ENCODE peak calls at places on chromosome 18, in eight cellular contexts. N, O, W, R, C, Z, H and L are unnamed samples.
A peak's percentile ranks its signal among the peaks of the same experiment; 100 is the strongest.

GRCh38 chr18:78601923-78602322 is 377.7 kb upstream of the SALL3 start:
- DNase-seq in H (no peak), R (no peak), C (no peak), Z (no peak), O (no peak), N (no peak), W (no peak), L (no peak)

GRCh38 chr18:79625924-79626561 is 53.6 kb upstream of the CTDP1 start:
- DNase-seq in C (no peak), W (no peak), R (no peak), H (no peak), O (no peak), Z (no peak), N (no peak), L (no peak)

GRCh38 chr18:14086459-14087231 is 45.6 kb downstream of the ZNF519 start:
- DNase-seq in H (peak; percentile 59), Z (no peak), C (no peak), R (peak; percentile 37), O (no peak), N (peak; percentile 63), W (no peak), L (peak; percentile 25)

GRCh38 chr18:77486985-77487384 is 237.3 kb downstream of the GALR1 start:
- DNase-seq in O (no peak), N (no peak), W (no peak), C (no peak), H (no peak), R (no peak), Z (no peak), L (no peak)

GRCh38 chr18:51668101-51668500 is 470.6 kb upstream of the MEX3C start:
- DNase-seq in N (peak; percentile 51), R (peak; percentile 4), Z (peak; percentile 8), O (no peak), C (no peak), W (peak; percentile 47), H (peak; percentile 36), L (peak; percentile 22)

GRCh38 chr18:7568426-7568825 is 1.3 kb downstream of the PTPRM start:
- DNase-seq in O (no peak), W (peak; percentile 9), N (peak; percentile 28), Z (no peak), R (peak; percentile 20), C (peak; percentile 11), H (peak; percentile 17), L (peak; percentile 3)

GRCh38 chr18:70280007-70280925 is 8.6 kb upstream of the SOCS6 start:
- DNase-seq in N (peak; percentile 46), H (no peak), W (no peak), R (peak; percentile 55), O (no peak), Z (peak; percentile 88), C (peak; percentile 18), L (no peak)

GRCh38 chr18:6056171-6056932 is 161.0 kb upstream of the TMEM200C start:
- DNase-seq in C (no peak), O (no peak), H (peak; percentile 65), N (peak; percentile 69), R (peak; percentile 77), Z (no peak), W (no peak), L (peak; percentile 19)

GRCh38 chr18:70276416-70277145 is 12.3 kb upstream of the SOCS6 start:
- DNase-seq in Z (no peak), N (peak; percentile 53), W (no peak), C (no peak), H (no peak), O (no peak), R (no peak), L (no peak)

GRCh38 chr18:67217551-67218166 is 298.9 kb downstream of the DSEL start:
- DNase-seq in O (no peak), N (peak; percentile 73), R (peak; percentile 78), H (peak; percentile 84), C (no peak), Z (peak; percentile 15), W (peak; percentile 29), L (peak; percentile 1)

GRCh38 chr18:2657788-2658458 is 2.4 kb downstream of the SMCHD1 start:
- DNase-seq in W (no peak), C (no peak), R (peak; percentile 94), N (peak; percentile 89), Z (peak; percentile 45), H (peak; percentile 89), O (no peak), L (no peak)

GRCh38 chr18:46204143-46204542 is 100.0 kb downstream of the HAUS1 start:
- DNase-seq in W (no peak), C (no peak), R (no peak), H (no peak), N (no peak), Z (no peak), O (no peak), L (no peak)

GRCh38 chr18:54923339-54923956 is 35.8 kb downstream of the CCDC68 start:
- DNase-seq in W (no peak), H (no peak), R (no peak), C (no peak), O (no peak), N (no peak), Z (no peak), L (no peak)

GRCh38 chr18:78814766-78815165 is 164.9 kb upstream of the SALL3 start:
- DNase-seq in W (peak; percentile 19), N (no peak), C (no peak), R (no peak), O (no peak), Z (no peak), H (no peak), L (no peak)

GRCh38 chr18:23738151-23738550 is 48.9 kb downstream of the LAMA3 start:
- DNase-seq in Z (no peak), N (no peak), C (no peak), H (no peak), O (no peak), W (no peak), R (no peak), L (no peak)

GRCh38 chr18:2303517-2304238 is 267.6 kb downstream of the METTL4 start:
- DNase-seq in W (no peak), O (no peak), H (no peak), N (peak; percentile 81), C (no peak), R (no peak), Z (no peak), L (no peak)

GRCh38 chr18:46278481-46279465 is 174.6 kb downstream of the HAUS1 start:
- DNase-seq in O (no peak), N (peak; percentile 25), W (no peak), R (peak; percentile 74), H (peak; percentile 37), C (no peak), Z (no peak), L (no peak)

GRCh38 chr18:63325086-63325686 is 5.6 kb upstream of the BCL2 start:
- DNase-seq in N (no peak), Z (no peak), R (no peak), O (no peak), C (no peak), H (no peak), W (no peak), L (no peak)

GRCh38 chr18:52544086-52544485 is 204.1 kb downstream of the DCC start:
- DNase-seq in R (no peak), W (no peak), Z (no peak), N (no peak), O (no peak), H (no peak), C (no peak), L (no peak)

GRCh38 chr18:75253784-75254183 is 43.2 kb downstream of the TSHZ1 start:
- DNase-seq in R (peak; percentile 16), O (no peak), Z (no peak), W (no peak), C (no peak), H (peak; percentile 59), N (no peak), L (no peak)

GRCh38 chr18:75253043-75253442 is 42.4 kb downstream of the TSHZ1 start:
- DNase-seq in C (no peak), N (no peak), Z (no peak), W (no peak), O (no peak), R (no peak), H (no peak), L (no peak)

GRCh38 chr18:75257596-75257995 is 47.0 kb downstream of the TSHZ1 start:
- DNase-seq in C (no peak), N (no peak), Z (no peak), H (no peak), R (no peak), W (no peak), O (no peak), L (no peak)

GRCh38 chr18:75256376-75256775 is 45.8 kb downstream of the TSHZ1 start:
- DNase-seq in O (no peak), Z (no peak), N (no peak), W (no peak), R (peak; percentile 45), H (peak; percentile 23), C (no peak), L (no peak)

DNA sequence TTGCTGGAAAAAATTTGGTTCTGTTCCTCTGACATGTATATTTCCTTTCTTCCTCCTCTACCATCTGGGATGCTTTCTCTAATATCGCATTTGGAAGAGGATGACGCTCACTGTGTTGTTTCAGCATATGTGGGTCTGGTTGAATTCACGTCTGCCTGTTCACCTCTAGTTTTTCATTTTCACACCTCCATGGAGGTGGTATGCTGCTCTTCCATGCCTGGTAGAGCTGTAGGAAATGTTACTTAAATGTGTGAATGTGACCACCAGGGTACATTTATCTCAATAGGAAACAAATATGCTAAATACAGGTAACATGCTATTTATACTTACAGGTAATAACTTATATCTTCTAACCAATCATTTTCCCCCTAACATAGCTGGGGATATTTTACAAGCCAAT is 44.5 kb downstream of the TSHZ1 start:
- DNase-seq in H (no peak), N (no peak), W (no peak), Z (no peak), R (no peak), O (no peak), C (no peak), L (no peak)
- TF ChIP-seq CTCF in H (no peak), N (no peak), W (no peak), Z (no peak), R (no peak), O (no peak), C (no peak), L (no peak)

DNA sequence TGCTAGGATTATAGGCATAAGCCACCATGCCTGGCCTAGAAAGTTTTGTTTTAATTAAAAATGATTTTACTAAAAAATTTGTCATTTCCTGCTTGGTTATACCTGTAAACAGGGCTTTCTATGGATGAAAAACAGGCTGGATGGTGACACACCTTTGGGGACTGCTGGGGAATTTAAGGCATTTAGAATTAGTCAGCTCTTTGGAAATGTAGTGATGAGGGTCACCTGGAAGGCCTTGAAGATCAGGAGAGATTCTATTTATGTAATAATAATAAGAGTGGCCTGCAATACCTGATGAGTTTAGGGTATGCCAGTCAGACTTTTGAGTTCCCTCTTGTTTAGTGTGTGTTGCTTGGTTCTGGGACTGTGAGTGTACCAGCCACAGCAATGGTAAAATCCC is 51.1 kb downstream of the RALBP1 start:
- DNase-seq in H (no peak), W (no peak), R (no peak), O (no peak), N (peak; percentile 89), C (no peak), Z (no peak), L (no peak)
- H3K36me3 ChIP-seq in H (no peaks in the 10 kb centered on the region), W (peaks cover 7% of the 10 kb centered on the region), R (peaks cover 19% of the 10 kb centered on the region), O (peaks cover 42% of the 10 kb centered on the region), N (peaks cover 42% of the 10 kb centered on the region), C (peaks cover 63% of the 10 kb centered on the region), Z (peaks cover 6% of the 10 kb centered on the region), L (peaks cover 5% of the 10 kb centered on the region)

GRCh38 chr18:58347135-58347534 is 281.8 kb downstream of the ALPK2 start:
- DNase-seq in C (no peak), R (no peak), W (no peak), N (no peak), Z (no peak), O (no peak), H (no peak), L (no peak)
- H3K4me3 ChIP-seq in C (no peak overlapping the region), R (no peak overlapping the region), W (no peak overlapping the region), N (no peak overlapping the region), Z (no peak overlapping the region), O (no peak overlapping the region), H (no peak overlapping the region), L (no peak overlapping the region)

GRCh38 chr18:35861367-35862114 is 110.9 kb upstream of the RMP24 start:
- DNase-seq in H (no peak), R (no peak), N (no peak), Z (no peak), W (no peak), O (no peak), C (no peak), L (peak; percentile 3)
- TF ChIP-seq CTCF in H (no peak), R (no peak), N (no peak), Z (no peak), W (no peak), O (no peak), C (no peak), L (no peak)